ENCODE peak calls at places on chromosomes 2 and 18, in ten cellular contexts. C, G, R, Y, J, X, W, T, V and Z are unnamed samples.

GRCh38 chr2:102848366-102848839 is 86.6 kb downstream of the TMEM182 start:
- DNase-seq in T (peak; percentile 76), W (no peak), J (peak; percentile 50), G (no peak), Y (peak; percentile 23), R (no peak), V (no peak), C (peak; percentile 96), X (peak; percentile 90), Z (peak; percentile 34)

GRCh38 chr2:121128741-121129659 is 156.0 kb downstream of the TFCP2L1 start:
- DNase-seq in V (no peak), R (no peak), C (peak; percentile 93), T (no peak), Y (no peak), W (no peak), X (no peak), J (no peak), G (no peak), Z (peak; percentile 15)

GRCh38 chr2:37625156-37625555 is 46.3 kb downstream of the CDC42EP3 start:
- DNase-seq in C (no peak), Y (no peak), R (no peak), X (no peak), V (no peak), J (no peak), T (no peak), W (no peak), G (peak; percentile 77), Z (no peak)

GRCh38 chr2:189411860-189412259 is 29.4 kb upstream of the WDR75 start:
- DNase-seq in Y (no peak), T (no peak), V (no peak), X (no peak), R (no peak), W (peak; percentile 85), C (no peak), G (peak; percentile 84), J (no peak), Z (no peak)

GRCh38 chr18:48022531-48023330 is 92.3 kb upstream of the SMAD2 start:
- DNase-seq in C (peak; percentile 56), R (no peak), T (peak; percentile 74), V (no peak), G (peak; percentile 68), Y (peak; percentile 61), W (no peak), X (no peak), J (peak; percentile 80), Z (peak; percentile 62)

GRCh38 chr2:39666489-39667141 is 898 bp downstream of the TMEM178A start:
- DNase-seq in X (no peak), J (no peak), G (no peak), T (no peak), V (no peak), C (peak; percentile 70), Y (no peak), R (no peak), W (no peak), Z (no peak)

GRCh38 chr2:12965540-12966269 is 249.0 kb downstream of the TRIB2 start:
- DNase-seq in Y (no peak), R (no peak), C (no peak), W (no peak), T (no peak), V (no peak), G (peak; percentile 53), X (no peak), J (peak; percentile 6), Z (no peak)

GRCh38 chr18:55603775-55604174 is 15.8 kb upstream of the TCF4 start:
- DNase-seq in R (no peak), G (no peak), T (no peak), W (no peak), C (no peak), Y (no peak), J (no peak), V (no peak), X (no peak), Z (no peak)

GRCh38 chr18:74982946-74983635 is 225.8 kb downstream of the PTGR3 start:
- DNase-seq in W (no peak), C (no peak), J (no peak), T (no peak), V (no peak), Y (no peak), G (no peak), X (no peak), R (no peak), Z (no peak)

GRCh38 chr18:48931680-48932461 is 18.9 kb downstream of the SMAD7 start:
- DNase-seq in R (no peak), W (no peak), T (no peak), V (peak; percentile 32), Y (peak; percentile 74), X (peak; percentile 26), J (no peak), G (no peak), C (no peak), Z (no peak)

GRCh38 chr2:37523861-37524362 is 147.5 kb downstream of the CDC42EP3 start:
- DNase-seq in R (no peak), Y (no peak), W (peak; percentile 78), V (no peak), X (peak; percentile 35), G (no peak), J (peak; percentile 82), T (peak; percentile 99), C (no peak), Z (no peak)

GRCh38 chr2:26542194-26542455 is 64.2 kb upstream of the OTOF start:
- DNase-seq in J (no peak), G (no peak), W (no peak), V (no peak), Y (no peak), T (no peak), R (no peak), X (no peak), C (peak; percentile 38), Z (no peak)

GRCh38 chr2:156937430-156937829 is 320.1 kb upstream of the GALNT5 start:
- DNase-seq in J (no peak), R (no peak), T (no peak), V (no peak), C (no peak), W (no peak), Y (no peak), G (no peak), X (no peak), Z (no peak)

GRCh38 chr2:58156780-58157179 is 84.3 kb downstream of the FANCL start:
- DNase-seq in Y (no peak), V (no peak), J (no peak), X (no peak), W (no peak), C (no peak), G (peak; percentile 76), T (no peak), R (no peak), Z (no peak)

GRCh38 chr2:99722726-99723125 is 232.9 kb upstream of the REV1 start:
- DNase-seq in V (no peak), R (no peak), C (no peak), J (no peak), T (no peak), G (no peak), X (no peak), W (no peak), Y (no peak), Z (no peak)

GRCh38 chr2:149994057-149994728 is 406.6 kb upstream of the MMADHC start:
- DNase-seq in G (peak; percentile 47), C (no peak), R (no peak), J (no peak), Y (no peak), V (no peak), X (no peak), T (no peak), W (peak; percentile 44), Z (no peak)

GRCh38 chr2:60875520-60875919 is 5.9 kb upstream of the REL start:
- DNase-seq in Y (no peak), W (no peak), V (no peak), X (no peak), G (no peak), R (no peak), C (no peak), J (no peak), T (no peak), Z (no peak)

GRCh38 chr2:120948662-120949011 is 213.0 kb downstream of the GLI2 start:
- DNase-seq in C (no peak), G (no peak), V (no peak), Y (no peak), R (no peak), T (no peak), W (no peak), X (no peak), J (no peak), Z (no peak)